ENCODE peak calls at places on chromosomes 16 and 17, in six cellular contexts. One of them, this sample, is unnamed.

GRCh38 chr16:5349661-5350060 is 252.1 kb upstream of the EEF2KMT start:
- DNase-seq in activated CD8-positive, alpha-beta memory T cell treated with anti-CD3 and anti-CD28 coated beads for 48 hours: no peak
- DNase-seq in T-helper 9 cell: no peak
- DNase-seq in RPMI8226: no peak
- DNase-seq in HCT116: no peak
- DNase-seq in cardiac muscle cell: no peak
- DNase-seq in this sample: no peak

GRCh38 chr16:69595127-69596036 is 29.6 kb downstream of the NFAT5 start:
- DNase-seq in activated CD8-positive, alpha-beta memory T cell treated with anti-CD3 and anti-CD28 coated beads for 48 hours: no peak
- DNase-seq in T-helper 9 cell: no peak
- DNase-seq in RPMI8226: no peak
- DNase-seq in HCT116: no peak
- DNase-seq in cardiac muscle cell: peak; percentile 72
- DNase-seq in this sample: no peak

GRCh38 chr16:48499822-48500440 is 110.0 kb downstream of the N4BP1 start:
- DNase-seq in activated CD8-positive, alpha-beta memory T cell treated with anti-CD3 and anti-CD28 coated beads for 48 hours: no peak
- DNase-seq in T-helper 9 cell: no peak
- DNase-seq in RPMI8226: no peak
- DNase-seq in HCT116: no peak
- DNase-seq in cardiac muscle cell: peak; percentile 97
- DNase-seq in this sample: no peak

GRCh38 chr17:72351884-72352346 is 231.1 kb downstream of the SOX9 start:
- DNase-seq in activated CD8-positive, alpha-beta memory T cell treated with anti-CD3 and anti-CD28 coated beads for 48 hours: no peak
- DNase-seq in T-helper 9 cell: no peak
- DNase-seq in RPMI8226: no peak
- DNase-seq in HCT116: no peak
- DNase-seq in cardiac muscle cell: no peak
- DNase-seq in this sample: no peak

GRCh38 chr16:34078697-34079096 is 619.3 kb downstream of the TP53TG3F start:
- DNase-seq in activated CD8-positive, alpha-beta memory T cell treated with anti-CD3 and anti-CD28 coated beads for 48 hours: no peak
- DNase-seq in T-helper 9 cell: no peak
- DNase-seq in RPMI8226: no peak
- DNase-seq in HCT116: no peak
- DNase-seq in cardiac muscle cell: peak; percentile 54
- DNase-seq in this sample: no peak

GRCh38 chr17:5832886-5833285 is 237.3 kb upstream of the WSCD1 start:
- DNase-seq in activated CD8-positive, alpha-beta memory T cell treated with anti-CD3 and anti-CD28 coated beads for 48 hours: no peak
- DNase-seq in T-helper 9 cell: no peak
- DNase-seq in RPMI8226: no peak
- DNase-seq in HCT116: peak; percentile 58
- DNase-seq in cardiac muscle cell: peak; percentile 10
- DNase-seq in this sample: no peak

GRCh38 chr16:3946604-3947180 is 66.2 kb upstream of the CREBBP start:
- DNase-seq in activated CD8-positive, alpha-beta memory T cell treated with anti-CD3 and anti-CD28 coated beads for 48 hours: no peak
- DNase-seq in T-helper 9 cell: no peak
- DNase-seq in RPMI8226: no peak
- DNase-seq in HCT116: no peak
- DNase-seq in cardiac muscle cell: no peak
- DNase-seq in this sample: no peak

GRCh38 chr16:31357324-31358156 is 2.6 kb downstream of the ITGAX start:
- DNase-seq in activated CD8-positive, alpha-beta memory T cell treated with anti-CD3 and anti-CD28 coated beads for 48 hours: no peak
- DNase-seq in T-helper 9 cell: no peak
- DNase-seq in RPMI8226: no peak
- DNase-seq in HCT116: no peak
- DNase-seq in cardiac muscle cell: no peak
- DNase-seq in this sample: no peak

GRCh38 chr17:33335491-33336173 is 42.5 kb upstream of the ASIC2 start:
- DNase-seq in activated CD8-positive, alpha-beta memory T cell treated with anti-CD3 and anti-CD28 coated beads for 48 hours: no peak
- DNase-seq in T-helper 9 cell: no peak
- DNase-seq in RPMI8226: no peak
- DNase-seq in HCT116: no peak
- DNase-seq in cardiac muscle cell: no peak
- DNase-seq in this sample: no peak

GRCh38 chr17:49624896-49625295 is 49.2 kb downstream of the NXPH3 start:
- DNase-seq in activated CD8-positive, alpha-beta memory T cell treated with anti-CD3 and anti-CD28 coated beads for 48 hours: no peak
- DNase-seq in T-helper 9 cell: no peak
- DNase-seq in RPMI8226: no peak
- DNase-seq in HCT116: no peak
- DNase-seq in cardiac muscle cell: peak; percentile 49
- DNase-seq in this sample: no peak

GRCh38 chr17:62562656-62563055 is 64.8 kb upstream of the MRC2 start:
- DNase-seq in activated CD8-positive, alpha-beta memory T cell treated with anti-CD3 and anti-CD28 coated beads for 48 hours: no peak
- DNase-seq in T-helper 9 cell: no peak
- DNase-seq in RPMI8226: no peak
- DNase-seq in HCT116: peak; percentile 73
- DNase-seq in cardiac muscle cell: peak; percentile 78
- DNase-seq in this sample: no peak

GRCh38 chr16:89917773-89918452 is 749 bp upstream of the MC1R start:
- DNase-seq in activated CD8-positive, alpha-beta memory T cell treated with anti-CD3 and anti-CD28 coated beads for 48 hours: peak; percentile 61
- DNase-seq in T-helper 9 cell: peak; percentile 61
- DNase-seq in RPMI8226: peak; percentile 90
- DNase-seq in HCT116: peak; percentile 96
- DNase-seq in cardiac muscle cell: peak; percentile 93
- DNase-seq in this sample: peak; percentile 92

GRCh38 chr17:76735006-76735405 is 2.1 kb downstream of the SRSF2 start:
- DNase-seq in activated CD8-positive, alpha-beta memory T cell treated with anti-CD3 and anti-CD28 coated beads for 48 hours: no peak
- DNase-seq in T-helper 9 cell: no peak
- DNase-seq in RPMI8226: peak; percentile 70
- DNase-seq in HCT116: no peak
- DNase-seq in cardiac muscle cell: peak; percentile 47
- DNase-seq in this sample: no peak

GRCh38 chr17:42519546-42520444 is 16.2 kb upstream of the NAGLU start:
- DNase-seq in activated CD8-positive, alpha-beta memory T cell treated with anti-CD3 and anti-CD28 coated beads for 48 hours: no peak
- DNase-seq in T-helper 9 cell: no peak
- DNase-seq in RPMI8226: no peak
- DNase-seq in HCT116: peak; percentile 92
- DNase-seq in cardiac muscle cell: peak; percentile 99
- DNase-seq in this sample: peak; percentile 94

GRCh38 chr17:2343421-2343820 is 6.1 kb downstream of the SGSM2 start:
- DNase-seq in activated CD8-positive, alpha-beta memory T cell treated with anti-CD3 and anti-CD28 coated beads for 48 hours: peak; percentile 27
- DNase-seq in T-helper 9 cell: no peak
- DNase-seq in RPMI8226: peak; percentile 16
- DNase-seq in HCT116: no peak
- DNase-seq in cardiac muscle cell: no peak
- DNase-seq in this sample: no peak

GRCh38 chr16:16004314-16004749 is 54.9 kb downstream of the ABCC1 start:
- DNase-seq in activated CD8-positive, alpha-beta memory T cell treated with anti-CD3 and anti-CD28 coated beads for 48 hours: no peak
- DNase-seq in T-helper 9 cell: no peak
- DNase-seq in RPMI8226: no peak
- DNase-seq in HCT116: no peak
- DNase-seq in cardiac muscle cell: peak; percentile 76
- DNase-seq in this sample: no peak

GRCh38 chr17:65433592-65433991 is 127.9 kb downstream of the AXIN2 start:
- DNase-seq in activated CD8-positive, alpha-beta memory T cell treated with anti-CD3 and anti-CD28 coated beads for 48 hours: no peak
- DNase-seq in T-helper 9 cell: no peak
- DNase-seq in RPMI8226: no peak
- DNase-seq in HCT116: no peak
- DNase-seq in cardiac muscle cell: peak; percentile 92
- DNase-seq in this sample: no peak

GRCh38 chr17:79721993-79722671 is 8.6 kb upstream of the ENPP7 start:
- DNase-seq in activated CD8-positive, alpha-beta memory T cell treated with anti-CD3 and anti-CD28 coated beads for 48 hours: no peak
- DNase-seq in T-helper 9 cell: no peak
- DNase-seq in RPMI8226: peak; percentile 41
- DNase-seq in HCT116: no peak
- DNase-seq in cardiac muscle cell: peak; percentile 15
- DNase-seq in this sample: no peak

GRCh38 chr17:82668631-82669099 is 20.4 kb upstream of the WDR45B start:
- DNase-seq in activated CD8-positive, alpha-beta memory T cell treated with anti-CD3 and anti-CD28 coated beads for 48 hours: no peak
- DNase-seq in T-helper 9 cell: no peak
- DNase-seq in RPMI8226: no peak
- DNase-seq in HCT116: peak; percentile 43
- DNase-seq in cardiac muscle cell: peak; percentile 51
- DNase-seq in this sample: peak; percentile 79

GRCh38 chr17:34993031-34993430 is 12.7 kb downstream of the LIG3 start:
- DNase-seq in activated CD8-positive, alpha-beta memory T cell treated with anti-CD3 and anti-CD28 coated beads for 48 hours: no peak
- DNase-seq in T-helper 9 cell: no peak
- DNase-seq in RPMI8226: no peak
- DNase-seq in HCT116: no peak
- DNase-seq in cardiac muscle cell: no peak
- DNase-seq in this sample: no peak

GRCh38 chr16:87952751-87953150 is 1.5 kb downstream of the BANP start:
- DNase-seq in activated CD8-positive, alpha-beta memory T cell treated with anti-CD3 and anti-CD28 coated beads for 48 hours: no peak
- DNase-seq in T-helper 9 cell: no peak
- DNase-seq in RPMI8226: no peak
- DNase-seq in HCT116: no peak
- DNase-seq in cardiac muscle cell: no peak
- DNase-seq in this sample: no peak

GRCh38 chr16:78199325-78200022 is 100.0 kb downstream of the WWOX start:
- DNase-seq in activated CD8-positive, alpha-beta memory T cell treated with anti-CD3 and anti-CD28 coated beads for 48 hours: no peak
- DNase-seq in T-helper 9 cell: no peak
- DNase-seq in RPMI8226: no peak
- DNase-seq in HCT116: no peak
- DNase-seq in cardiac muscle cell: no peak
- DNase-seq in this sample: no peak

GRCh38 chr16:4700380-4700996 is 7.1 kb downstream of the NUDT16L1 start:
- DNase-seq in activated CD8-positive, alpha-beta memory T cell treated with anti-CD3 and anti-CD28 coated beads for 48 hours: no peak
- DNase-seq in T-helper 9 cell: no peak
- DNase-seq in RPMI8226: no peak
- DNase-seq in HCT116: no peak
- DNase-seq in cardiac muscle cell: no peak
- DNase-seq in this sample: no peak

GRCh38 chr17:59487161-59487873 is 78.1 kb upstream of the DHX40 start:
- DNase-seq in activated CD8-positive, alpha-beta memory T cell treated with anti-CD3 and anti-CD28 coated beads for 48 hours: no peak
- DNase-seq in T-helper 9 cell: no peak
- DNase-seq in RPMI8226: no peak
- DNase-seq in HCT116: no peak
- DNase-seq in cardiac muscle cell: no peak
- DNase-seq in this sample: no peak

GRCh38 chr16:86934581-86935322 is 356.4 kb downstream of the FOXL1 start:
- DNase-seq in activated CD8-positive, alpha-beta memory T cell treated with anti-CD3 and anti-CD28 coated beads for 48 hours: no peak
- DNase-seq in T-helper 9 cell: no peak
- DNase-seq in RPMI8226: no peak
- DNase-seq in HCT116: no peak
- DNase-seq in cardiac muscle cell: no peak
- DNase-seq in this sample: no peak

GRCh38 chr17:31156326-31156725 is 61.5 kb downstream of the NF1 start:
- DNase-seq in activated CD8-positive, alpha-beta memory T cell treated with anti-CD3 and anti-CD28 coated beads for 48 hours: no peak
- DNase-seq in T-helper 9 cell: no peak
- DNase-seq in RPMI8226: no peak
- DNase-seq in HCT116: no peak
- DNase-seq in cardiac muscle cell: no peak
- DNase-seq in this sample: no peak

GRCh38 chr17:49604314-49604869 is 28.7 kb downstream of the NXPH3 start:
- DNase-seq in activated CD8-positive, alpha-beta memory T cell treated with anti-CD3 and anti-CD28 coated beads for 48 hours: no peak
- DNase-seq in T-helper 9 cell: no peak
- DNase-seq in RPMI8226: no peak
- DNase-seq in HCT116: no peak
- DNase-seq in cardiac muscle cell: no peak
- DNase-seq in this sample: no peak

GRCh38 chr17:81200695-81201580 is 21.8 kb downstream of the CEP131 start:
- DNase-seq in activated CD8-positive, alpha-beta memory T cell treated with anti-CD3 and anti-CD28 coated beads for 48 hours: no peak
- DNase-seq in T-helper 9 cell: no peak
- DNase-seq in RPMI8226: peak; percentile 76
- DNase-seq in HCT116: peak; percentile 54
- DNase-seq in cardiac muscle cell: peak; percentile 81
- DNase-seq in this sample: no peak

GRCh38 chr17:44323359-44324091 is 1.1 kb downstream of the SLC25A39 start:
- DNase-seq in activated CD8-positive, alpha-beta memory T cell treated with anti-CD3 and anti-CD28 coated beads for 48 hours: no peak
- DNase-seq in T-helper 9 cell: no peak
- DNase-seq in RPMI8226: no peak
- DNase-seq in HCT116: no peak
- DNase-seq in cardiac muscle cell: no peak
- DNase-seq in this sample: peak; percentile 45

GRCh38 chr16:89352091-89352681 is 134.7 kb downstream of the ZNF778 start:
- DNase-seq in activated CD8-positive, alpha-beta memory T cell treated with anti-CD3 and anti-CD28 coated beads for 48 hours: no peak
- DNase-seq in T-helper 9 cell: no peak
- DNase-seq in RPMI8226: no peak
- DNase-seq in HCT116: no peak
- DNase-seq in cardiac muscle cell: no peak
- DNase-seq in this sample: no peak

GRCh38 chr17:78111012-78111726 is 17.4 kb downstream of the TMC6 start:
- DNase-seq in activated CD8-positive, alpha-beta memory T cell treated with anti-CD3 and anti-CD28 coated beads for 48 hours: no peak
- DNase-seq in T-helper 9 cell: no peak
- DNase-seq in RPMI8226: no peak
- DNase-seq in HCT116: no peak
- DNase-seq in cardiac muscle cell: no peak
- DNase-seq in this sample: peak; percentile 31

GRCh38 chr16:10607157-10607556 is 26.8 kb upstream of the EMP2 start:
- DNase-seq in activated CD8-positive, alpha-beta memory T cell treated with anti-CD3 and anti-CD28 coated beads for 48 hours: no peak
- DNase-seq in T-helper 9 cell: no peak
- DNase-seq in RPMI8226: no peak
- DNase-seq in HCT116: no peak
- DNase-seq in cardiac muscle cell: no peak
- DNase-seq in this sample: no peak

GRCh38 chr17:68514809-68515208 is 2.6 kb downstream of the PRKAR1A start:
- DNase-seq in activated CD8-positive, alpha-beta memory T cell treated with anti-CD3 and anti-CD28 coated beads for 48 hours: no peak
- DNase-seq in T-helper 9 cell: no peak
- DNase-seq in RPMI8226: no peak
- DNase-seq in HCT116: no peak
- DNase-seq in cardiac muscle cell: peak; percentile 93
- DNase-seq in this sample: no peak

This sample was measured in Right ventricle myocardium inferior.